ENCODE peak calls at places on chromosome 7, in eight cellular contexts. D, M, C, P, S, L, Z and G are unnamed samples. For H3K4me1, the result is how much of the 10 kb centered on the place peaks cover.

GRCh38 chr7:100428199-100428966 is at the start of gene ZCWPW1:
- DNase-seq in C (peak), M (peak), L (peak), Z (peak), P (peak), D (peak), S (peak), G (peak)

GRCh38 chr7:132249591-132249971 is 326.7 kb downstream of the PLXNA4 start:
- DNase-seq in D (peak), S (peak), C (peak), P (no peak), L (peak), Z (no peak), M (no peak), G (no peak)

GRCh38 chr7:2876031-2876862 is 32.1 kb upstream of the GNA12 start:
- DNase-seq in Z (no peak), C (no peak), P (no peak), D (no peak), S (no peak), L (peak), M (peak), G (no peak)

GRCh38 chr7:146486519-146486918 is 369.9 kb downstream of the CNTNAP2 start:
- DNase-seq in M (no peak), Z (no peak), L (no peak), D (no peak), S (no peak), C (no peak), P (no peak), G (no peak)

GRCh38 chr7:74305987-74306736 is 17.0 kb downstream of the CLIP2 start:
- DNase-seq in M (no peak), L (no peak), C (no peak), D (no peak), P (no peak), S (no peak), Z (no peak), G (no peak)

GRCh38 chr7:55108401-55108800 is 89.6 kb downstream of the EGFR start:
- DNase-seq in L (no peak), Z (no peak), D (no peak), S (no peak), P (no peak), C (no peak), M (no peak), G (no peak)

GRCh38 chr7:9776900-9777299 is 1196.8 kb upstream of the PHF14 start:
- DNase-seq in Z (no peak), L (no peak), P (no peak), S (no peak), M (no peak), C (peak), D (peak), G (peak)

GRCh38 chr7:44581426-44581906 is 565 bp downstream of the TMED4 start:
- DNase-seq in D (peak), C (no peak), P (no peak), S (peak), L (peak), M (peak), Z (peak), G (peak)

GRCh38 chr7:1975581-1975980 is 257.2 kb downstream of the MAD1L1 start:
- DNase-seq in S (no peak), Z (no peak), C (no peak), L (no peak), M (no peak), D (no peak), P (no peak), G (no peak)

GRCh38 chr7:77867208-77867915 is 68.8 kb downstream of the PHTF2 start:
- DNase-seq in M (peak), Z (no peak), S (no peak), C (no peak), L (peak), P (no peak), D (peak), G (no peak)

GRCh38 chr7:79137942-79138341 is 315.5 kb downstream of the MAGI2 start:
- DNase-seq in S (no peak), M (no peak), Z (no peak), C (no peak), D (no peak), P (no peak), L (peak), G (no peak)

GRCh38 chr7:71385362-71385761 is 253.4 kb downstream of the GALNT17 start:
- DNase-seq in S (no peak), D (no peak), Z (no peak), C (no peak), P (no peak), L (no peak), M (no peak), G (no peak)

GRCh38 chr7:19754521-19755116 is 18.8 kb downstream of the TMEM196 start:
- DNase-seq in D (peak), Z (peak), S (no peak), M (peak), P (no peak), C (peak), L (peak), G (peak)

GRCh38 chr7:74294191-74294998 is 5.2 kb downstream of the CLIP2 start:
- DNase-seq in D (no peak), L (peak), P (peak), C (no peak), M (peak), S (no peak), Z (no peak), G (no peak)

GRCh38 chr7:152504816-152505215 is 69.0 kb upstream of the KMT2C start:
- DNase-seq in Z (no peak), C (no peak), L (no peak), S (no peak), P (no peak), M (no peak), D (no peak), G (no peak)

GRCh38 chr7:36941359-36941758 is 217.1 kb upstream of the AOAH start:
- DNase-seq in S (no peak), L (no peak), Z (no peak), M (no peak), P (no peak), C (no peak), D (no peak), G (no peak)

GRCh38 chr7:29563590-29564454 is at the start of gene PRR15:
- DNase-seq in S (peak), Z (no peak), P (no peak), L (peak), M (peak), C (peak), D (peak), G (peak)
- H3K4me3 ChIP-seq in S (peak), Z (no peak), P (peak), L (peak), M (peak), C (peak), D (peak), G (peak)

GRCh38 chr7:7799138-7799537 is 80.7 kb upstream of the RPA3 start:
- DNase-seq in Z (no peak), D (peak), M (peak), L (no peak), S (no peak), C (no peak), P (no peak), G (no peak)

GRCh38 chr7:7795203-7795602 is 76.8 kb upstream of the RPA3 start:
- DNase-seq in S (no peak), L (no peak), M (peak), P (no peak), Z (no peak), D (no peak), C (no peak), G (no peak)

GRCh38 chr7:7795736-7796135 is 77.3 kb upstream of the RPA3 start:
- DNase-seq in S (no peak), P (no peak), L (no peak), M (peak), Z (no peak), C (no peak), D (peak), G (no peak)

GRCh38 chr7:7802531-7802930 is 84.1 kb upstream of the RPA3 start:
- DNase-seq in P (no peak), S (no peak), Z (no peak), L (no peak), D (no peak), C (no peak), M (no peak), G (no peak)

DNA sequence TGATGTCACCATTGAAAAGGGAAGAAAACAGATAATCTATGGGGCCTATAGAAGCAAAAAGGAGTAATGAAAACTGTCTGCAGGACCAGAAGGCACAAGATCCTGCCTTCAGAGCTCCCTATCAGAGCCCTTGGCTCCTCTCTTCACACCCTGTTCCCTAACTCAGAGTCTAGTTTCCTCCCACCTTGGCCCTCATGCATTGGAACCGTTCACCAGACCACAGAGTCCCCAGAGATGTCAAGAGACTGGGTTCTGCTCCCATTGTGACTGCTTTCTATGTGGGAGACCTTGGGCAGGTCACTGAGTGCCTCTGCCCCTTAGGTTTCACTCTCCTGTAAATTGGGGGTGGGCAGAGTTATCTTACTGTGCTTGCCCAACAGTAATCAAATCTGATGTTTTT is 80.1 kb upstream of the RPA3 start:
- DNase-seq in D (no peak), M (no peak), S (no peak), C (no peak), L (no peak), P (no peak), Z (no peak), G (no peak)
- H3K4me1 ChIP-seq in D (under half), M (under half), S (under half), C (under half), L (under half), P (under half), Z (under half), G (under half)

DNA sequence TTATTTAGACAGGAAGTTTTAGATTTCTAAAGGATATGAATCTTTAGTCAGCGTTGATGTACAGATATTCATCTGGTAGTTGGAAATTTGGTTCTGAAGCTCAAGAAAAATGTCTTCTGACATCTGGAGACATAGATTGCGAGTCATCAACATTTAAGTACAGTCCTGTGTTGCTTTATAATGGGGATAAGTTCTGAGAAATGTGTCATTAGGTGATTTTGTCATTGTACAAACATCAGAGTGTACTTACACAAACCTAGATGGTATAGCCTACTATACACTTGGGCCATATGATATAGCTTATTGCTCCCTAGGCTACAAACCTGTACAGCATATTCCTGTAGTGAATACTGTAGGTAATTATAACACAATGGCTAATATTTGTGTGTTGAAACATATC is 49.6 kb upstream of the UBN2 start:
- DNase-seq in S (no peak), Z (no peak), M (no peak), L (no peak), P (no peak), D (no peak), C (no peak), G (no peak)
- H3K4me3 ChIP-seq in S (no peak), Z (no peak), M (no peak), L (no peak), P (no peak), D (no peak), C (no peak), G (no peak)

GRCh38 chr7:142608630-142609029 is 140.6 kb upstream of the PRSS1 start:
- DNase-seq in D (no peak), L (no peak), M (no peak), Z (no peak), S (no peak), C (no peak), P (no peak), G (no peak)

GRCh38 chr7:142611566-142612250 is 137.6 kb upstream of the PRSS1 start:
- DNase-seq in C (no peak), S (no peak), P (no peak), D (peak), L (peak), M (no peak), Z (no peak), G (no peak)

GRCh38 chr7:142603870-142604448 is 145.3 kb upstream of the PRSS1 start:
- DNase-seq in S (peak), D (peak), Z (peak), L (peak), P (no peak), C (peak), M (peak), G (peak)

GRCh38 chr7:142606081-142606480 is 143.2 kb upstream of the PRSS1 start:
- DNase-seq in P (no peak), Z (no peak), L (no peak), C (no peak), D (no peak), M (no peak), S (no peak), G (no peak)

GRCh38 chr7:142607351-142607750 is 141.9 kb upstream of the PRSS1 start:
- DNase-seq in L (no peak), S (no peak), M (no peak), Z (no peak), C (no peak), D (no peak), P (no peak), G (no peak)
- H3K4me1 ChIP-seq in L (under half), S (under half), M (under half), Z (under half), C (under half), D (under half), P (under half), G (under half)